ENCODE peak calls at places on chromosomes 2 and 18, in nine cellular contexts. X is cardiac muscle cell, B is GM23338, T is K562, P is lung, I is PC-3, D is colonic mucosa, Q is right lobe of liver, V is PC-9. Z is an unnamed sample. For H3K36me3, the result is how much of the 10 kb centered on the place peaks cover.

GRCh38 chr2:88059979-88060906 is 4.7 kb upstream of the KRCC1 start:
- DNase-seq in X (peak), B (peak), T (peak), P (no peak), I (peak), D (no peak), Q (no peak), V (peak), Z (no peak)

GRCh38 chr2:148279216-148279615 is 258.3 kb downstream of the MBD5 start:
- DNase-seq in X (no peak), B (no peak), T (no peak), P (no peak), I (no peak), D (no peak), Q (no peak), V (no peak), Z (no peak)

GRCh38 chr2:14633451-14634211 is 1.1 kb downstream of the LRATD1 start:
- DNase-seq in X (no peak), B (peak), T (no peak), P (peak), I (peak), D (peak), Q (peak), V (no peak), Z (no peak)

GRCh38 chr2:110874565-110875383 is 142.4 kb downstream of the ACOXL start:
- DNase-seq in X (no peak), B (no peak), T (no peak), P (peak), I (no peak), D (no peak), Q (no peak), V (no peak), Z (no peak)

GRCh38 chr18:7576685-7577084 is 9.6 kb downstream of the PTPRM start:
- DNase-seq in X (no peak), B (no peak), T (no peak), P (no peak), I (peak), D (no peak), Q (no peak), V (no peak), Z (no peak)

GRCh38 chr2:7017621-7018260 is 100.5 kb downstream of the RNF144A start:
- DNase-seq in X (no peak), B (no peak), T (no peak), P (no peak), I (no peak), D (no peak), Q (no peak), V (no peak), Z (no peak)

GRCh38 chr2:183164111-183165015 is 40.1 kb downstream of the NUP35 start:
- DNase-seq in X (peak), B (no peak), T (no peak), P (no peak), I (no peak), D (no peak), Q (no peak), V (no peak), Z (no peak)

GRCh38 chr2:88686320-88686719 is 5.2 kb upstream of the RPIA start:
- DNase-seq in X (no peak), B (no peak), T (no peak), P (no peak), I (no peak), D (no peak), Q (no peak), V (no peak), Z (no peak)

GRCh38 chr18:67043276-67043675 is 439.4 kb upstream of the CDH19 start:
- DNase-seq in X (no peak), B (peak), T (no peak), P (no peak), I (no peak), D (no peak), Q (no peak), V (no peak), Z (no peak)

GRCh38 chr2:144519934-144520717 is at the start of gene ZEB2:
- DNase-seq in X (peak), B (peak), T (peak), P (no peak), I (peak), D (peak), Q (peak), V (no peak), Z (peak)

GRCh38 chr2:3377279-3377611 is 373 bp downstream of the EIPR1 start:
- DNase-seq in X (peak), B (peak), T (peak), P (no peak), I (peak), D (no peak), Q (no peak), V (no peak), Z (no peak)

GRCh38 chr2:170180031-170180566 is 2.2 kb downstream of the MYO3B start:
- DNase-seq in X (no peak), B (peak), T (no peak), P (no peak), I (peak), D (no peak), Q (no peak), V (peak), Z (no peak)

GRCh38 chr18:32911660-32912284 is 138.9 kb upstream of the KLHL14 start:
- DNase-seq in X (no peak), B (no peak), T (no peak), P (no peak), I (peak), D (no peak), Q (no peak), V (no peak), Z (no peak)

GRCh38 chr2:230636684-230637271 is 75.9 kb upstream of the CAB39 start:
- DNase-seq in X (no peak), B (no peak), T (no peak), P (no peak), I (no peak), D (no peak), Q (no peak), V (no peak), Z (no peak)

GRCh38 chr18:79245517-79246001 is 150.2 kb upstream of the NFATC1 start:
- DNase-seq in X (no peak), B (no peak), T (no peak), P (no peak), I (peak), D (no peak), Q (no peak), V (peak), Z (no peak)

GRCh38 chr2:119301413-119301812 is 65.2 kb downstream of the C2orf76 start:
- DNase-seq in X (no peak), B (no peak), T (no peak), P (no peak), I (no peak), D (no peak), Q (no peak), V (no peak), Z (no peak)

GRCh38 chr2:193627918-193628254 is 1433.2 kb upstream of the TMEFF2 start:
- DNase-seq in X (no peak), B (no peak), T (no peak), P (no peak), I (no peak), D (no peak), Q (no peak), V (no peak), Z (no peak)
- H3K36me3 ChIP-seq in X (under half), B (under half), T (under half), P (under half), I (under half), D (under half), Q (under half), V (under half), Z (under half)

GRCh38 chr2:121565389-121566250 is 34.9 kb downstream of the RNU4ATAC start:
- DNase-seq in X (no peak), B (no peak), T (no peak), P (no peak), I (no peak), D (no peak), Q (no peak), V (no peak), Z (no peak)
- H3K4me3 ChIP-seq in X (no peak), B (no peak), T (no peak), P (no peak), I (no peak), D (no peak), Q (no peak), V (no peak), Z (no peak)

GRCh38 chr2:32760628-32761027 is 132.8 kb downstream of the TTC27 start:
- DNase-seq in X (no peak), B (no peak), T (no peak), P (no peak), I (no peak), D (no peak), Q (no peak), V (no peak), Z (no peak)
- H3K36me3 ChIP-seq in X (under half), B (under half), T (under half), P (under half), I (under half), D (under half), Q (under half), V (under half), Z (under half)

GRCh38 chr2:197502685-197503084 is 2.5 kb downstream of the HSPE1 start:
- DNase-seq in X (no peak), B (no peak), T (no peak), P (no peak), I (no peak), D (no peak), Q (no peak), V (no peak), Z (no peak)
- H3K4me3 ChIP-seq in X (peak), B (peak), T (peak), P (no peak), I (peak), D (no peak), Q (no peak), V (peak), Z (no peak)

DNA sequence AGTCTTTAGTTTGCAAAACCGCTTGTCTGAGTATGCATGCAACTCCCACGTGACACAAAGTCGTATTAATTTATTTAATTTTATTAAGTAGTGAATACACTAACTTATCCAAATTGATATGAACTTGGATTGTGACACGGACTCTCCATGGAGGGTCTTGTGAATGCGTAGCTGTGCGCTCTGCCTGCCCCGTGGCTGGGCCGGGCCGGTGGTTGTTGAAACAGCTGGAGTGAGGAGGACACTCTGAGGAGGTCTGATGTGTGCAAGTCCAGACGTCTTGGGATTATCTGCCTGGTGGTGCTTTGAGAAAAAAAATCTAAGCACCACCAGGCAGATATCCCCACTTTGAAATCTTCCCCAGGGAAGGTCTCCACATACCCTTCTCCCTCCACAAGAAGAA is 41.0 kb upstream of the RBM44 start:
- DNase-seq in X (no peak), B (no peak), T (no peak), P (no peak), I (no peak), D (no peak), Q (no peak), V (no peak), Z (no peak)
- H3K36me3 ChIP-seq in X (under half), B (under half), T (under half), P (under half), I (half or more), D (under half), Q (half or more), V (half or more), Z (half or more)

GRCh38 chr2:16508061-16508851 is 157.4 kb downstream of the CYRIA start:
- DNase-seq in X (peak), B (peak), T (peak), P (peak), I (peak), D (peak), Q (peak), V (peak), Z (no peak)
- H3K4me3 ChIP-seq in X (peak), B (peak), T (no peak), P (no peak), I (peak), D (peak), Q (peak), V (peak), Z (peak)

GRCh38 chr2:173914055-173914922 is 50.9 kb downstream of the SP3 start:
- DNase-seq in X (no peak), B (peak), T (no peak), P (no peak), I (peak), D (no peak), Q (no peak), V (no peak), Z (no peak)
- H3K36me3 ChIP-seq in X (half or more), B (under half), T (half or more), P (under half), I (under half), D (under half), Q (under half), V (half or more), Z (under half)

Z was measured in vagina.